ENCODE peak calls at places on chromosomes 16 and 17, in six cellular contexts. E, H, W, K, V and T are unnamed samples. For H3K36me3, the result is how much of the 10 kb centered on the place peaks cover.

GRCh38 chr17:13079010-13079409 is 61.2 kb upstream of the ELAC2 start:
- DNase-seq in H (no peak), E (no peak), W (no peak), K (no peak), V (no peak), T (peak)

GRCh38 chr16:79632289-79632688 is 31.8 kb upstream of the MAF start:
- DNase-seq in V (no peak), K (no peak), H (no peak), W (no peak), E (no peak), T (no peak)

GRCh38 chr17:17497065-17497844 is 1.1 kb upstream of the RASD1 start:
- DNase-seq in V (no peak), E (no peak), H (no peak), K (no peak), W (no peak), T (no peak)

GRCh38 chr17:57461082-57461481 is 204.8 kb downstream of the MSI2 start:
- DNase-seq in E (no peak), W (no peak), K (no peak), V (no peak), H (no peak), T (no peak)

GRCh38 chr16:3235856-3236669 is 1.1 kb upstream of the ZNF200 start:
- DNase-seq in K (peak), H (no peak), E (no peak), V (peak), W (peak), T (no peak)

GRCh38 chr16:22077700-22078313 is 14.5 kb upstream of the VWA3A start:
- DNase-seq in W (peak), E (no peak), K (peak), V (peak), H (peak), T (peak)

GRCh38 chr17:19958023-19958422 is 19.6 kb downstream of the AKAP10 start:
- DNase-seq in V (no peak), K (no peak), H (peak), W (peak), E (peak), T (no peak)

GRCh38 chr16:5706206-5706605 is 608.6 kb upstream of the EEF2KMT start:
- DNase-seq in E (no peak), V (no peak), W (no peak), H (no peak), K (no peak), T (no peak)

GRCh38 chr17:70405492-70406220 is 236.3 kb downstream of the KCNJ2 start:
- DNase-seq in K (peak), W (no peak), H (peak), E (peak), V (no peak), T (no peak)

GRCh38 chr17:979539-980405 is at the start of gene NXN:
- DNase-seq in W (peak), E (no peak), V (peak), K (peak), H (peak), T (peak)

GRCh38 chr17:66270106-66270505 is 32.3 kb upstream of the PRKCA start:
- DNase-seq in K (no peak), H (no peak), W (no peak), E (no peak), V (no peak), T (no peak)

GRCh38 chr16:54140057-54140787 is 146.4 kb downstream of the IRX3 start:
- DNase-seq in E (no peak), V (no peak), H (no peak), K (peak), W (no peak), T (peak)

GRCh38 chr17:28718990-28719433 is 773 bp upstream of the RPL23A start:
- DNase-seq in K (no peak), E (no peak), V (no peak), W (no peak), H (no peak), T (no peak)
- H3K4me3 ChIP-seq in K (no peak), E (peak), V (peak), W (peak), H (peak), T (peak)

DNA sequence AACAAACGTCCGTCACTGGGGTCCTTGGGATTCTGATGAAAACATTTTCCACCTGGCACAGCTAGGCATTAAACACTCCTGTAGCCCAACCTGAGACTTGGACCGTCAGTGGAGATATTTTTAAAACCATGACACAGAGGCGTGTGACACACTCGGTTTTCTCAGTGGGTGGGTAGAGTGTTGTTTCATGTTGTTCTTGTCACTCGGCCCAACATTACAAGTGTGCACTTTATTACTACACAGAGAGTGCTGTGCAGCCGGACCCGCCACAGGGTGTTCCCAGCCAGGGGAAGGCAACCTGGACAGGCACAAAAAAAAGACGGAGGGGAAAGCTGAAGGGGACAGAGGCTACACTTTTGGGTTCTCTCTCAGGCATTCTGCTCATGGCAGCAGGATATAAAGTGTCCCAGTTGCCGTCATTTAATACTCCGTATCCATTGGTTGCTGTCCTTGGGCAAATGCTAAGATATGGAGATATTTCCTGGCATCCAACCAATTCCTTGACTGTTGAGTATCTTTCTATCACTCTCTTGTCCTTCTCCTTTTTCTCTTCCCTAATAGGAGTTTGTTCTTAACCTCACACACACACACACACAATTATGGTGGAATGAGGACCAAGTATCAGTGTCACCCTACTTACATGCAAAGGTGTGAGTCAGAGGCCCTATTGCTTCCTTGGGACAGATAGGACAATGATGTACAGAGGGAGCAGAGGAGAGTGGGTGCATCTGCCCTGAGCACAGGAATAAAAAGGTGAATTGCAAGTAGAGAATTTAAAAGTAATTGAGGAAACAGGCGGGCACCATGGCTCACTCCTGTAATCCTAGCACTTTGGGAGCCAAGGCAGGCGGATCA is 154.1 kb upstream of the SOX9 start:
- DNase-seq in H (no peak), K (no peak), V (no peak), W (no peak), E (no peak), T (no peak)
- TF ChIP-seq CTCF in H (no peak), K (no peak), V (no peak), W (no peak), E (no peak), T (no peak)

DNA sequence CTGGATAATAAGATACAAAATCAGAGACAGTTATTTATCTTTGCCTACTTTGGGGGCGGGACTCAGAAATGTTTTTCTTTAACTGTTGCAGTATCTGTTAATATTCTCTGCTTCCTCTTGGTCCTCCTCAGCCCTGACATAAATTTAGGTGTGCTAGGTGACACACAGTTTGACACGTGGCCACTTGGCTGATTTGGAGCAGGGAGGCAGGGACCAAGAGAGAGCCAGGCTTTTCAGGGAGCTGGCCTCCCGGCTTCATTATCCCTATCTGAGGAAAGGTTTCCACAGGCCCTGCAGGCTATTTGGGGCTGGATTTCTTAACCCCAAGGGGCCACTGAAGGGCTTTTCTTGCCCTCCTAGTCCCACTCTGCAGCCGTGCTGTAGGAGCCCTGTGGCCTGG is 20.1 kb upstream of the NAT9 start:
- DNase-seq in H (no peak), W (no peak), V (no peak), E (no peak), K (no peak), T (no peak)
- H3K36me3 ChIP-seq in H (under half), W (under half), V (under half), E (under half), K (under half), T (half or more)

DNA sequence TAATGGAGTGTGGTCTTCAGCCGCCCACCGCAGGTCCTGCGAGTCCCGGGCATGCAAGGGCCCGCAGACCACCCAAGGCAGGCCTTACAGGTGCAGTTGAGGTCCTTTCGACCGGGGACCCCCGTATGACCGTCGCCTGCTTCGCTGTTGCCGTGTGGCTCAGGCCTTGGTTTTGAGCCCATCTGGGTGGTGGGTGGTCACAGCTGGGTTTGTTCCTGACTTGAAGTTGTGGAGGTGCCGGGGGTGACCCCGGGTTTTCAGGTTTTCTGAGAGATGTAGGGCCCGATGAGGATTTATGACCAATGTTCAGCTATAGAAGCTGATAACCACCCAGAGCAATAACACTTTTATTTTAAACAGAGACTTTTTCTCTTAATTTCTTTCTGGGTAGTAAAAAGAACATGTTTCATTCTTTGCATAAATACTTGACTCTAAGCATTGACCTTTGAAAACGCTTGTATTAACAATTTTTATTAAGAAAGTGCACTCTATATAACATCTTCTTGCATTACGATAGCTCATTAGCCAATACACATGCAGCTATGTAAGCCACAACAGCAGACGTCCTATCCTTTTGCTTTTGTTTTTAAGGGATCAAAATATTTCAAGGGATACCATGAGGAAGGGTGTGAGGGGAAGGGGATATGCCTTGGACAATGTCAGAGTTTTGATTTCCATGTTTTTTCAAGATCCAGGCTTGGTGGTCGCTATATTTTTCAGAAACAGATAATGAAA is 1.9 kb downstream of the FOXL1 start:
- DNase-seq in E (no peak), W (no peak), K (no peak), V (no peak), H (peak), T (no peak)
- H3K4me3 ChIP-seq in E (no peak), W (no peak), K (no peak), V (peak), H (peak), T (no peak)

DNA sequence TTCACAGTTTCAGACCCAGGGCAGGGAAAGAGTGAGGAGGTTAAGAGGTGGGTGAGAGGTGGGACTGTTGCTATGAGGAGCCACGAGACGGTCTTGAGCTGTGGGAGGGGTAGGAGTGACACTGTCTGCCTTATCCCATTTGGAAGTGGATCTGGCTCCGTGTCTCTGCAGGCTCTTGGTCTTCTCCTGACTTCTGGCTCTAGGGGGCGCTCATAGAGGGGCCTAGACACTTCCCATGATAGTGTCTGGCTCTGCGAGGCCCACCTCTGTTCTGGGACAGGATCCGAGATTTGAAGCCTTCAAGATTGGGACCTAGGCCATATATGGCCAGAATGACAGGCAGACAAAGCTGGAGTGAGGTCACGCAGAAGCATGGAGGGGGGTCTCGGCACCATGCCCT is 204.5 kb downstream of the GSG1L start:
- DNase-seq in W (peak), H (no peak), K (no peak), E (no peak), V (no peak), T (peak)
- TF ChIP-seq CTCF in W (peak), H (no peak), K (no peak), E (no peak), V (no peak), T (peak)

GRCh38 chr17:78168906-78169793 is 769 bp downstream of the SYNGR2 start:
- DNase-seq in V (peak), H (no peak), K (peak), E (no peak), W (peak), T (peak)
- H3K36me3 ChIP-seq in V (under half), H (under half), K (under half), E (under half), W (under half), T (under half)

DNA sequence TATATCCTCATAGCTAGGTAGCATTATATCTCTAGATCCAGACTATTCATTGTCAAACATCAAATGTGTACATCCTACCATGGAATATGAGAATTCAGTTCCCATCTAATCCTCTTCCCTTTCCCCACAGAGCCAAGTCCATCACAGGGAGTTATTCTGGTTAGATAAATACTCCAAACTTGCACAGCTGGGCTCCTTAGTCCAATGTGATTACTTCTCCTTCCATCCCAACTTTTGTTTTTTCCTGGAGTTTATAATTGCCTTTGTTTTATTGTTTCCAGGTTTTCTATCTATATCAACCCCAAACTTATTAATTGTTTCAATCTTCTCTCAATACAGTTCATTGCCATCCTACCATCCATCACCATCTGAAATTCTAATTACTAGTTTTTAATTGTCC is 59.9 kb downstream of the MYH11 start:
- DNase-seq in V (no peak), H (no peak), K (no peak), E (no peak), W (no peak), T (no peak)
- H3K4me3 ChIP-seq in V (no peak), H (no peak), K (no peak), E (no peak), W (no peak), T (no peak)

DNA sequence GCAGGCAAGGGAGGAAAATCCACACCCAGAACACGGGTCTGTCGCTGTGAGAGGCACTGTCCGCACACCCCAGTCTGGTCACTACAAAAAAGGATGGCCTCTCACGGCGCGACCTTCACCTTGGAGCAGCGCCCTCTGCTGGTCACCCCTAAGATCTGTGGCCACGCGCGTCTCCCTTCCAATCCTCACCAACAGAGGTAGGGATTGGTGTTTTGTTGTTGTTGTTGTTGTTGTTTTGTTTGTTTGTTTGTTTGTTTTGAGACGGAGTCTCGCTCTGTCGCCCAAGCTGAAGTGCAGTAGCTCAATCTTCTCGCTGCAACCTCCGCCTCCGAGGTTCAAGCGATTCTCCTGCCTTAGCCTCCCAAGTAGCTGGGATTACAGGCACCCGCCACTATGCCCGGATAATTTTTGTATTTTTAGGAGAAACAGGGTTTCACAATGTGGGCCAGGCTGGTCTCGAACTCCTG is 15.0 kb upstream of the C17orf58 start:
- DNase-seq in K (peak), V (peak), H (peak), E (no peak), W (peak), T (peak)
- TF ChIP-seq CTCF in K (peak), V (peak), H (peak), E (peak), W (peak), T (peak)

DNA sequence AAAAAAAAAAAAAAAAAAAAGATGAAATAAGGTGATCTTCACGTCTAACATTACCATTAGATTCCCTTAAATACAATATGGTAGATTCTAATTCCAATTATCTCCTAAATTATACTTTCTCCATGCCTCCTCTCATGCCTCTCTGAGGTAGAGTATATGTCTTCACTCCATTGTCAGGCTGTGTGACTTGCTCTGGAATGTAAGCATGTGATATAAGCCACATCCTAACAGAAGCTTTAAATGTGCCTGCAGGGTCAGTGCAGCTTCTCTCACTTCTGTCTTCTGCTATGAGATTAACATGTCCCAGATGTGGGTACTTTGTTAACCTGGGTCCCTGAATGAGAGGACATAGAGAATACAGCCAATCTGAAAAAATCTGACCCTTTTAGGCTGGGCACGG is 32.6 kb downstream of the MED13 start:
- DNase-seq in E (no peak), V (no peak), H (no peak), K (no peak), W (no peak), T (no peak)
- H3K36me3 ChIP-seq in E (under half), V (under half), H (under half), K (under half), W (under half), T (half or more)